ENCODE peak calls at places on chromosomes 3 and 15, in five cellular contexts. S is adrenal gland; M is ovary; U is CD4-positive, alpha-beta memory T cell; R is H1. B is an unnamed sample.

GRCh38 chr3:31699309-31699953 is 166.7 kb downstream of the STT3B start:
- DNase-seq in S (no peak), M (no peak), U (no peak), R (no peak), B (no peak)

GRCh38 chr15:90001683-90002427 is 731 bp downstream of the ZNF710 start:
- DNase-seq in S (peak; percentile 59), M (peak; percentile 73), U (peak; percentile 76), R (peak; percentile 65), B (peak; percentile 53)

GRCh38 chr3:144683065-144683464 is 711.4 kb downstream of the DIPK2A start:
- DNase-seq in S (no peak), M (no peak), U (no peak), R (no peak), B (no peak)

GRCh38 chr15:25947336-25948080 is 84.4 kb upstream of the ATP10A start:
- DNase-seq in S (no peak), M (no peak), U (no peak), R (peak; percentile 53), B (peak; percentile 58)

GRCh38 chr3:178847170-178847569 is 224.4 kb downstream of the ZMAT3 start:
- DNase-seq in S (no peak), M (no peak), U (no peak), R (no peak), B (no peak)

GRCh38 chr3:58417075-58417474 is 16.6 kb downstream of the PDHB start:
- DNase-seq in S (no peak), M (no peak), U (no peak), R (no peak), B (no peak)

GRCh38 chr15:59369597-59369996 is 3.1 kb downstream of the MYO1E start:
- DNase-seq in S (no peak), M (no peak), U (no peak), R (no peak), B (no peak)

GRCh38 chr3:55483196-55484095 is 3.7 kb downstream of the WNT5A start:
- DNase-seq in S (no peak), M (peak; percentile 29), U (no peak), R (peak; percentile 65), B (no peak)

GRCh38 chr3:71299160-71299559 is 284.4 kb downstream of the FOXP1 start:
- DNase-seq in S (no peak), M (no peak), U (no peak), R (no peak), B (no peak)

GRCh38 chr15:25177955-25178801 is 223.4 kb downstream of the SNRPN start:
- DNase-seq in S (peak; percentile 5), M (peak; percentile 14), U (no peak), R (peak; percentile 16), B (peak; percentile 26)

GRCh38 chr3:123383101-123384053 is 65.5 kb downstream of the ADCY5 start:
- DNase-seq in S (no peak), M (no peak), U (no peak), R (peak; percentile 59), B (no peak)

GRCh38 chr15:70376031-70376928 is 278.6 kb upstream of the TLE3 start:
- DNase-seq in S (peak; percentile 12), M (no peak), U (no peak), R (peak; percentile 62), B (no peak)

GRCh38 chr3:149507491-149508324 is 33.2 kb downstream of the TM4SF4 start:
- DNase-seq in S (no peak), M (no peak), U (no peak), R (no peak), B (peak; percentile 47)

GRCh38 chr3:63029921-63030320 is 154.7 kb upstream of the CADPS start:
- DNase-seq in S (no peak), M (no peak), U (no peak), R (no peak), B (no peak)

GRCh38 chr15:79090487-79091203 is at the start of gene RASGRF1:
- DNase-seq in S (no peak), M (no peak), U (no peak), R (peak; percentile 76), B (no peak)

GRCh38 chr3:46993292-46993691 is 13.8 kb downstream of the NBEAL2 start:
- DNase-seq in S (no peak), M (no peak), U (no peak), R (no peak), B (no peak)

GRCh38 chr3:134449277-134449676 is 36.5 kb downstream of the ANAPC13 start:
- DNase-seq in S (no peak), M (peak; percentile 38), U (no peak), R (peak; percentile 59), B (no peak)

GRCh38 chr15:59528429-59528828 is 83.2 kb upstream of the GCNT3 start:
- DNase-seq in S (no peak), M (no peak), U (no peak), R (no peak), B (no peak)

GRCh38 chr15:92098869-92099268 is 245.4 kb downstream of the SLCO3A1 start:
- DNase-seq in S (no peak), M (no peak), U (no peak), R (no peak), B (peak; percentile 11)

DNA sequence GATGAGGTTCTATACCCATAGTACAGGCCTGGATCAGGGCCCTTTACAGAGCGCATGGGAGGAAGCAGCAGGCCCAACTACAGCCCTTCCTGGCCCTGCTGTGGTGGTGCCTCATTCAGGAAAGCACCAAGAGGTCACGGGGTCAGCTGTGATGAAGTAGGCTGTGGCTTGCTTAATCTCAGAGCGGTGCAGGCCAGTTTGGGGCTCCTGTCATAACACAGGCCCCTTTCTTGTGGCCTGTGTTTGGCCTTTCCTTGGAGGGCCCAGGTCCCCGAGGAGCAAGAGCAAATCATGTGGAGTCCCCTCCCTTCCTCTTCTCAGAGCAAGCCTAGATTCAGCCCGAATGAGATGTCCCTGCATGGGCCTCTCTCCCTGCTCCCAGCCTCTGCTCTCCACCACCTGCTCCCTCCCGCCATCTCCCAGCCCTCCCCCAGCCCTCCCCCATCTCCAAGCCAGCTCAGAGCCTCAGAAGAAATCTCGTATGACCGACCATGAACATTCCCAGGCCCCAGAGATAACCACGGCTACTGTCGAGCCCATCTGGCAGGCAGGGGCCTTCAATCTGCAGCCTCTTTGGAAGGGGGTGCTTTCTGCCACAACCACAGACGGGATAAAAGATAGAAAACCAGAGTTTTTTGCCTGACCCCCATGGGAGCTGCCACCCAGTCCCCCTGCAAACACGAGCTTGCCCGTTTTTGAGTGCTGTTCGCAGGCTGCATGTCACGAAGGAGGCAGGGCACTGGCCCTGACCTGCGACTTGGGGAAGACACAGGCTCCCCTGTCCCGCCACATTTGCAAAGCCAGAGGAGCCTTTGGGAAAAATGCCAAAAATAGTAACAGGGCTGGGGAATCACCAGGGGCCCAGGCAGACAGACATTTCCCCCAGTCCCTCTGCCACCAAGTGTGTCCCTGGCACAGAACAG is 32.3 kb upstream of the DUSP7 start:
- DNase-seq in S (no peak), M (no peak), U (no peak), R (no peak), B (no peak)
- H3K4me1 ChIP-seq in S (no peaks in the 10 kb centered on the region), M (no peaks in the 10 kb centered on the region), U (peaks cover 12% of the 10 kb centered on the region), R (no peaks in the 10 kb centered on the region), B (peaks cover 4% of the 10 kb centered on the region)

DNA sequence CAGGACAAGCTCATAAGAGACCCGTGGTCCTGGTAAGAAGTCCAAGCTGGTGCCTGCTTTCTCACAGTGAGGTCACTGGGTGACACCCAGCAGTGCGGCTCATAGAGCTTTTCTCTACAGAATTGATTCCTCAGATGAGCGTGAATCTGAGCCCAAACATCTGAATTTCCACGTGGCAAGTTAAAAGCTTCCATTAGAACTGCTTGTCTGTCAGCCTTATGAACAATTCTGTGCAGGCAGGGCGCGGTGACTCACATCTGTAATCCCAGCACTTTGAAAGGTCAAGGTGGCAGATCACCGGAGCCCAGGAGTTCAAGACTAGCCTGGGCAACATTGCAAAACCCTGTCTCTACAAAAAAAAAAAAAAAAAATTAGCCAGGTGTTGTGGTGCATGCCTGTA is 113.1 kb upstream of the ABHD17C start:
- DNase-seq in S (peak; percentile 33), M (no peak), U (no peak), R (no peak), B (no peak)
- H3K4me1 ChIP-seq in S (peaks cover 9% of the 10 kb centered on the region), M (no peaks in the 10 kb centered on the region), U (no peaks in the 10 kb centered on the region), R (peaks cover 2% of the 10 kb centered on the region), B (peaks cover 6% of the 10 kb centered on the region)

GRCh38 chr3:172084871-172085556 is 45.6 kb downstream of the FNDC3B start:
- DNase-seq in S (no peak), M (no peak), U (no peak), R (no peak), B (no peak)
- H3K4me1 ChIP-seq in S (peaks cover 20% of the 10 kb centered on the region), M (peaks cover 5% of the 10 kb centered on the region), U (peaks cover 18% of the 10 kb centered on the region), R (peaks cover 2% of the 10 kb centered on the region), B (peaks cover 62% of the 10 kb centered on the region)

GRCh38 chr3:13022348-13023250 is 50.6 kb downstream of the IQSEC1 start:
- DNase-seq in S (peak; percentile 92), M (peak; percentile 84), U (no peak), R (peak; percentile 64), B (no peak)
- H3K4me1 ChIP-seq in S (peaks cover 48% of the 10 kb centered on the region), M (peaks cover 19% of the 10 kb centered on the region), U (peaks cover under 1% of the 10 kb centered on the region), R (peaks cover 8% of the 10 kb centered on the region), B (no peaks in the 10 kb centered on the region)

GRCh38 chr15:63052128-63052826 is 9.7 kb downstream of the TPM1 start:
- DNase-seq in S (no peak), M (no peak), U (no peak), R (no peak), B (no peak)

GRCh38 chr15:63052961-63053698 is 10.6 kb downstream of the TPM1 start:
- DNase-seq in S (no peak), M (peak; percentile 31), U (no peak), R (no peak), B (no peak)

GRCh38 chr15:63050737-63051700 is 8.5 kb downstream of the TPM1 start:
- DNase-seq in S (no peak), M (no peak), U (no peak), R (no peak), B (no peak)

GRCh38 chr15:63049747-63050439 is 7.3 kb downstream of the TPM1 start:
- DNase-seq in S (no peak), M (no peak), U (no peak), R (no peak), B (no peak)

GRCh38 chr15:63051701-63052066 is 9.1 kb downstream of the TPM1 start:
- DNase-seq in S (no peak), M (no peak), U (no peak), R (no peak), B (no peak)
- H3K4me1 ChIP-seq in S (peaks cover 61% of the 10 kb centered on the region), M (peaks cover 25% of the 10 kb centered on the region), U (peaks cover 19% of the 10 kb centered on the region), R (peaks cover 10% of the 10 kb centered on the region), B (peaks cover 65% of the 10 kb centered on the region)

GRCh38 chr15:74784426-74784825 is 2.5 kb downstream of the CSK start:
- DNase-seq in S (no peak), M (no peak), U (no peak), R (no peak), B (no peak)
- H3K4me1 ChIP-seq in S (peaks cover 24% of the 10 kb centered on the region), M (peaks cover 22% of the 10 kb centered on the region), U (peaks cover 80% of the 10 kb centered on the region), R (peaks cover 4% of the 10 kb centered on the region), B (peaks cover 40% of the 10 kb centered on the region)

GRCh38 chr15:98666441-98666840 is 18.1 kb downstream of the IGF1R start:
- DNase-seq in S (no peak), M (no peak), U (no peak), R (peak; percentile 27), B (no peak)
- H3K4me1 ChIP-seq in S (peaks cover 45% of the 10 kb centered on the region), M (peaks cover 44% of the 10 kb centered on the region), U (peaks cover 13% of the 10 kb centered on the region), R (peaks cover 47% of the 10 kb centered on the region), B (peaks cover 31% of the 10 kb centered on the region)

GRCh38 chr15:42491540-42492225 is 742 bp upstream of the ZNF106 start:
- DNase-seq in S (no peak), M (no peak), U (no peak), R (no peak), B (no peak)
- H3K4me1 ChIP-seq in S (peaks cover 23% of the 10 kb centered on the region), M (peaks cover 6% of the 10 kb centered on the region), U (peaks cover 56% of the 10 kb centered on the region), R (peaks cover 3% of the 10 kb centered on the region), B (peaks cover 15% of the 10 kb centered on the region)

B was measured in Caco-2.